ENCODE peak calls at places on chromosome 2, in nine cellular contexts. C is activated T-helper 1 cell treated with Interleukin-2 at 50 U/mL for 16 hours; G is Peyer's patch; O is nucleus accumbens; Q is HFF-Myc; A is stimulated activated CD4-positive, alpha-beta T cell treated with anti-CD3 and anti-CD28 coated beads, Interleukin-2, amount 100 ng/mL, for 4 hours; I is T-helper 1 cell; Y is NCI-H748 treated with DMSO at 0.1 percent for 48 hours; T is effector CD4-positive, alpha-beta T cell. L is an unnamed sample.
A peak's percentile ranks its signal among the peaks of the same experiment; 100 is the strongest.

GRCh38 chr2:157628532-157629415 is at the start of gene ACVR1C:
- DNase-seq in I (peak; percentile 65), Y (peak; percentile 86), Q (peak; percentile 7), G (peak; percentile 89), T (peak; percentile 55), O (peak; percentile 65), A (peak; percentile 41), C (peak; percentile 64), L (peak; percentile 10)

GRCh38 chr2:61015971-61016370 is 1.5 kb upstream of the PEX13 start:
- DNase-seq in Q (no peak), T (no peak), O (no peak), Y (no peak), C (no peak), G (no peak), I (no peak), A (no peak), L (no peak)

GRCh38 chr2:10229462-10230099 is 73.1 kb upstream of the HPCAL1 start:
- DNase-seq in O (no peak), Y (no peak), A (no peak), C (no peak), Q (no peak), I (no peak), G (no peak), T (no peak), L (no peak)

GRCh38 chr2:20454036-20454981 is 7.4 kb downstream of the RHOB start:
- DNase-seq in T (no peak), Y (no peak), G (peak; percentile 19), O (no peak), Q (no peak), A (no peak), C (no peak), I (no peak), L (peak; percentile 18)

GRCh38 chr2:143371616-143372015 is 242.4 kb downstream of the ARHGAP15 start:
- DNase-seq in G (no peak), Q (no peak), C (no peak), Y (no peak), T (no peak), O (no peak), A (no peak), I (no peak), L (no peak)

GRCh38 chr2:240297553-240298315 is 137.7 kb upstream of the GPC1 start:
- DNase-seq in G (no peak), O (no peak), I (no peak), T (no peak), A (no peak), Q (no peak), Y (no peak), C (no peak), L (no peak)

GRCh38 chr2:174336403-174337336 is 1.9 kb downstream of the SP9 start:
- DNase-seq in I (no peak), Y (peak; percentile 53), A (no peak), T (no peak), C (no peak), G (peak; percentile 64), Q (no peak), O (no peak), L (peak; percentile 50)

GRCh38 chr2:27717070-27717453 is 53.4 kb downstream of the SLC4A1AP start:
- DNase-seq in Q (peak; percentile 85), A (no peak), O (no peak), Y (no peak), C (no peak), I (no peak), T (no peak), G (no peak), L (no peak)

GRCh38 chr2:120516323-120517314 is 170.7 kb downstream of the INHBB start:
- DNase-seq in A (no peak), C (no peak), I (no peak), T (no peak), G (no peak), O (no peak), Y (no peak), Q (no peak), L (no peak)

GRCh38 chr2:55460562-55460961 is 40.9 kb upstream of the CCDC88A start:
- DNase-seq in G (no peak), Y (no peak), C (no peak), T (no peak), Q (no peak), I (no peak), O (no peak), A (no peak), L (no peak)

GRCh38 chr2:174826051-174826450 is 61.8 kb upstream of the CHRNA1 start:
- DNase-seq in Y (no peak), T (no peak), A (no peak), Q (no peak), O (no peak), I (no peak), C (no peak), G (no peak), L (peak; percentile 31)

GRCh38 chr2:193869564-193869963 is 1674.8 kb upstream of the TMEFF2 start:
- DNase-seq in A (no peak), Y (no peak), C (no peak), O (no peak), Q (no peak), I (no peak), G (no peak), T (no peak), L (no peak)

GRCh38 chr2:120251863-120252206 is 817 bp upstream of the RALB start:
- DNase-seq in A (no peak), O (no peak), T (no peak), C (no peak), Q (no peak), I (no peak), G (no peak), Y (no peak), L (no peak)

GRCh38 chr2:174078275-174078674 is 113.1 kb upstream of the SP3 start:
- DNase-seq in G (no peak), O (no peak), I (no peak), T (no peak), Y (peak; percentile 8), A (no peak), C (no peak), Q (no peak), L (no peak)

GRCh38 chr2:178761759-178762371 is 45.4 kb downstream of the TTN start:
- DNase-seq in O (no peak), G (no peak), Y (peak; percentile 42), A (peak; percentile 5), Q (peak; percentile 6), C (no peak), T (peak; percentile 8), I (no peak), L (peak; percentile 41)

GRCh38 chr2:38704664-38705063 is 38.8 kb downstream of the GALM start:
- DNase-seq in I (no peak), T (no peak), O (no peak), Y (no peak), A (no peak), G (no peak), Q (no peak), C (no peak), L (no peak)

GRCh38 chr2:37459095-37459981 is 114.9 kb downstream of the QPCT start:
- DNase-seq in I (no peak), A (no peak), G (no peak), Q (no peak), C (no peak), O (no peak), T (no peak), Y (no peak), L (no peak)

GRCh38 chr2:173659522-173659921 is 304.9 kb downstream of the CDCA7 start:
- DNase-seq in G (no peak), O (no peak), I (no peak), Y (no peak), A (no peak), T (no peak), Q (no peak), C (no peak), L (no peak)

GRCh38 chr2:1556776-1557466 is 143.7 kb downstream of the TPO start:
- DNase-seq in Q (no peak), C (no peak), A (no peak), I (no peak), O (no peak), Y (no peak), T (no peak), G (no peak), L (peak; percentile 49)

GRCh38 chr2:37554157-37554515 is 117.3 kb downstream of the CDC42EP3 start:
- DNase-seq in C (no peak), A (no peak), Y (no peak), Q (no peak), I (no peak), T (no peak), O (no peak), G (no peak), L (no peak)

GRCh38 chr2:173126819-173127218 is 51.2 kb downstream of the MAP3K20 start:
- DNase-seq in I (no peak), T (no peak), C (no peak), Y (no peak), A (no peak), Q (no peak), G (no peak), O (no peak), L (no peak)

L was measured in dermis microvascular lymphatic vessel endothelial cell.